ENCODE peak calls at places on chromosome 9, in six cellular contexts. O is GM13977, G is uterus, E is tibial artery, T is astrocyte of the spinal cord, B is neural progenitor cell. F is an unnamed sample.

GRCh38 chr9:134585746-134586706 is 55.6 kb upstream of the COL5A1 start:
- DNase-seq in T (peak), G (peak), O (no peak), B (no peak), E (no peak), F (peak)

GRCh38 chr9:114911167-114911821 is 19.1 kb downstream of the TNFSF8 start:
- DNase-seq in T (peak), B (peak), G (no peak), O (no peak), E (no peak), F (no peak)

GRCh38 chr9:135992486-135993408 is 31.6 kb upstream of the UBAC1 start:
- DNase-seq in G (peak), E (peak), O (peak), T (peak), B (peak), F (peak)

GRCh38 chr9:130498298-130498917 is 53.6 kb downstream of the ASS1 start:
- DNase-seq in B (no peak), E (no peak), T (no peak), G (no peak), O (no peak), F (no peak)

GRCh38 chr9:81861644-81862043 is 66.6 kb upstream of the SPATA31D4 start:
- DNase-seq in T (peak), B (no peak), O (no peak), G (no peak), E (no peak), F (no peak)

GRCh38 chr9:92438900-92439526 is 14.7 kb upstream of the OMD start:
- DNase-seq in E (no peak), T (peak), B (no peak), G (no peak), O (no peak), F (no peak)

GRCh38 chr9:94928696-94929372 is 202.3 kb downstream of the AOPEP start:
- DNase-seq in E (no peak), T (peak), B (no peak), G (no peak), O (no peak), F (no peak)

GRCh38 chr9:18786936-18787658 is 245.9 kb downstream of the SAXO1 start:
- DNase-seq in B (no peak), O (no peak), T (peak), E (no peak), G (no peak), F (no peak)

GRCh38 chr9:91842358-91842757 is 107.7 kb downstream of the ROR2 start:
- DNase-seq in E (no peak), B (no peak), T (no peak), G (no peak), O (no peak), F (no peak)

GRCh38 chr9:78032599-78033457 is 1.2 kb upstream of the GNAQ start:
- DNase-seq in T (peak), G (no peak), O (no peak), E (no peak), B (no peak), F (no peak)

GRCh38 chr9:77040340-77040739 is 20.9 kb downstream of the FOXB2 start:
- DNase-seq in T (no peak), E (no peak), G (no peak), O (no peak), B (no peak), F (no peak)

GRCh38 chr9:120389867-120390266 is 190.1 kb downstream of the CDK5RAP2 start:
- DNase-seq in B (no peak), E (no peak), T (no peak), G (no peak), O (no peak), F (no peak)

GRCh38 chr9:72772641-72773040 is 180.2 kb downstream of the ALDH1A1 start:
- DNase-seq in T (peak), B (no peak), G (no peak), O (no peak), E (no peak), F (no peak)

GRCh38 chr9:96875460-96876142 is 21.3 kb upstream of the ZNF782 start:
- DNase-seq in O (peak), G (no peak), E (no peak), T (peak), B (peak), F (peak)

GRCh38 chr9:109520475-109521132 is 22.5 kb upstream of the PTPN3 start:
- DNase-seq in G (peak), E (peak), T (peak), B (peak), O (peak), F (peak)

GRCh38 chr9:130905902-130906726 is 9.5 kb upstream of the QRFP start:
- DNase-seq in E (no peak), B (no peak), G (no peak), O (no peak), T (no peak), F (no peak)

GRCh38 chr9:22105005-22105722 is 96.1 kb upstream of the CDKN2B start:
- DNase-seq in G (no peak), E (no peak), O (peak), T (no peak), B (no peak), F (no peak)

GRCh38 chr9:99173570-99174504 is 47.9 kb downstream of the ALG2 start:
- DNase-seq in B (peak), E (no peak), T (no peak), G (no peak), O (no peak), F (no peak)

GRCh38 chr9:93894691-93895079 is 60.5 kb downstream of the BARX1 start:
- DNase-seq in E (no peak), G (no peak), O (peak), T (no peak), B (no peak), F (peak)

GRCh38 chr9:32378496-32378895 is 5.9 kb upstream of the ACO1 start:
- DNase-seq in O (peak), B (peak), G (no peak), E (no peak), T (peak), F (no peak)

GRCh38 chr9:32376295-32376694 is 8.1 kb upstream of the ACO1 start:
- DNase-seq in G (no peak), E (no peak), B (no peak), T (no peak), O (no peak), F (no peak)

GRCh38 chr9:32382582-32383320 is 1.7 kb upstream of the ACO1 start:
- DNase-seq in E (no peak), B (no peak), G (no peak), T (no peak), O (no peak), F (no peak)

GRCh38 chr9:32380944-32381343 is 3.5 kb upstream of the ACO1 start:
- DNase-seq in O (no peak), B (no peak), G (no peak), T (no peak), E (no peak), F (no peak)

DNA sequence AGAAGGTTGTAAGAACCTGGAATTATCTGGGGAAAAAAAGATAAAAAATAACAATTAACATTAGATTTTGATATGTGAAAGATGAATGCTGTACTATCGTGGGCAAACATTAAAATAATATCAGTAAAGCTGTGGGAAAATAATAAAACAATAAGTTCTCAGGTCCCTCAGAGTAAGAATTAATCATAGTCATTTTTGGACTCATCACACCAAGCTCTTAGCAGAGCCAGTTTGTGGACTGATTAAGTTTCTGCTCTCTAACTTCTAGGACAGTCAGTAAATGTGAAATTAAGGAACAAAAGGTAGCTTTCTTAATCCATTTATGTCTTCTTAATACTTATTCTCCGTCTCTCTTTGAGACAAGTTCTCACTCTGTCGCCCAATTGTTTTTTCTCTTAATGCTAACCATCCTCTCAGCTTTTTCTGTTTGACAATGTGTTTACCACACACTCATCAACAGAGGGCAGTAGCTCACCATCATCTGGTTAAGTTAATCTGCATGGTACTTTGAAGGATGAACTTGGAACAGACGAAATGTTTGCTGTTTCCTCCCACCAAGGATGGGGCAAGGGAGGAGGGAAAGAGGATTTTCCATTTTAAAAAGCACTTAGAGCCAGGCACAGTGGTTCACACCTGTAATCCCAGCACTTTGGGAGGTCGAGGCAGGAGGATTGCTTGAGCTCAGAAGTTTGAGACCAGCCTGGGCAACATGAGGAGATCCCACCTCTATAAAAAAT is 5.3 kb upstream of the ACO1 start:
- DNase-seq in O (peak), E (no peak), B (peak), T (peak), G (no peak), F (no peak)
- TF ChIP-seq CTCF in O (peak), E (peak), B (peak), T (peak), G (peak), F (peak)

GRCh38 chr9:87080512-87081225 is 133.4 kb upstream of the GAS1 start:
- DNase-seq in E (no peak), G (no peak), B (no peak), T (peak), O (no peak), F (no peak)
- TF ChIP-seq CTCF in E (no peak), G (no peak), B (peak), T (no peak), O (no peak), F (peak)

DNA sequence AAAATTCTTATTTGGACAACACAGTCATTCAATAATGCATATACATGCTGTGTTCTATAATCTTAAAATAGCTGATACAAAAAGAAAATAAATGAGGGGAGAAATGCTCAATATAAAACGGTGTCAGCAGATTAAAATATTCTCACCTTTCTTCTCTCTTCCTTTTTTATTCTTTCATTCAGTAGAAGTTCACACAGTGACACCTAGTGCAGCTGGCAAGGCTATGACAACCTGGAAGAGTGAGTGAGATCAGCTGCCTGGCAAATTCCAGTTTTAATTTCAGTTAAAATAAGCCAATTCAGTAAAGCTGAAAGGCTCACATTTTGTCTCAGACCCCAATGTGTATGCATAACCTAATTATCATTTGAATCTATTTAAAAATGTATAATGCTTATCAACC is 150.3 kb downstream of the RASEF start:
- DNase-seq in O (no peak), E (no peak), T (no peak), G (no peak), B (no peak), F (no peak)
- TF ChIP-seq CTCF in O (no peak), E (no peak), T (peak), G (no peak), B (peak), F (no peak)

GRCh38 chr9:107141967-107142366 is 141.1 kb upstream of the RAD23B start:
- DNase-seq in O (no peak), G (no peak), E (no peak), T (peak), B (no peak), F (no peak)
- TF ChIP-seq CTCF in O (peak), G (no peak), E (no peak), T (peak), B (peak), F (no peak)

GRCh38 chr9:79233542-79233941 is 338.2 kb upstream of the TLE4 start:
- DNase-seq in O (peak), T (peak), B (peak), G (no peak), E (no peak), F (no peak)
- TF ChIP-seq CTCF in O (peak), T (peak), B (peak), G (no peak), E (no peak), F (peak)

GRCh38 chr9:6833518-6834192 is 75.9 kb downstream of the KDM4C start:
- DNase-seq in O (no peak), T (peak), E (no peak), B (no peak), G (no peak), F (no peak)

GRCh38 chr9:6827370-6827949 is 69.7 kb downstream of the KDM4C start:
- DNase-seq in T (peak), O (peak), G (no peak), B (peak), E (no peak), F (peak)

GRCh38 chr9:6834306-6834705 is 76.5 kb downstream of the KDM4C start:
- DNase-seq in E (no peak), B (no peak), G (no peak), T (no peak), O (no peak), F (no peak)

GRCh38 chr9:6829027-6829426 is 71.3 kb downstream of the KDM4C start:
- DNase-seq in T (no peak), E (no peak), G (no peak), B (peak), O (no peak), F (no peak)
- TF ChIP-seq CTCF in T (no peak), E (no peak), G (no peak), B (peak), O (no peak), F (no peak)

GRCh38 chr9:131942076-131942720 is 137.5 kb downstream of the MED27 start:
- DNase-seq in E (no peak), B (no peak), T (no peak), G (no peak), O (no peak), F (no peak)
- TF ChIP-seq CTCF in E (no peak), B (no peak), T (no peak), G (no peak), O (no peak), F (no peak)

DNA sequence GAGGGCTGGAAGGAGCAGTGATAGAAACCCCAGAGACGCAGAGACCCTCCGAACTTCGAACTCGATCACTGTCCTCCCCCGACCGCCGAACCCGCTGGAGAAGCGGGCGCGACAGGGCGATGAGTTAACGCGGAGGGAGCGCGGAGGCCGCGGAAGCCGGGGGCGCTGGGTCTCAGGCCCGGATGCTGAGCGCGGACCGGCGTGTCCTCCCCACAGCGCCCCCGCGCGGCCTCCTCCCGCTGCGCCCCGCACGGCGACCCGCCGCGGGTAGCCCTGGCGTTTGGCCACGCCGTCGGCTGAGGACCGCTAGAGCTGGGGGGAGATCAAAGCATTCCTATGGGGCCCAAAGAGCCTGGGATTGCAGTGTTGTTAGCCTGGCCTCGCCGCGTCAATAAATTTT is 7.7 kb upstream of the DMRT2 start:
- DNase-seq in E (no peak), G (no peak), B (no peak), O (peak), T (no peak), F (peak)
- TF ChIP-seq CTCF in E (no peak), G (no peak), B (no peak), O (peak), T (no peak), F (peak)

DNA sequence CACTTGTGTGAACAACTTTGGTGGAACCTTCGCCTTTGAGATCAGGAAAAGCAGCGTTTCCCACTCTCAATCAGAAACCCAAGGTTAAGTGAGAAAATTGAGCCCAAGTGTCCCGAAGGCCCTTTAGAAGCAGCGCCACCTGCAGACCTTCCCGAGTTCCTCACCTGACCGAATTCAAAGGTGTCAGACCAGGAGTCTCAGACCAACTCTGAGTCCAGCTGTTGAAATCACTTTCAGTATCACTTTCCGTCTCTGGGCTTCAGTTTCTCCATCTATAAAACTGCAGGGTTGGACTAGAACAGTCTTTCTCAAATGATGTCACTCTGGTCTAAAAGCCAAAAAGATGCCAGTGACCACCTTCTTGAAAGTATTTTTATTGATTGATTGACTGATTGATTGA is 31.7 kb upstream of the GRHPR start:
- DNase-seq in T (no peak), B (peak), E (no peak), O (peak), G (no peak), F (no peak)
- TF ChIP-seq CTCF in T (peak), B (peak), E (no peak), O (peak), G (no peak), F (peak)

DNA sequence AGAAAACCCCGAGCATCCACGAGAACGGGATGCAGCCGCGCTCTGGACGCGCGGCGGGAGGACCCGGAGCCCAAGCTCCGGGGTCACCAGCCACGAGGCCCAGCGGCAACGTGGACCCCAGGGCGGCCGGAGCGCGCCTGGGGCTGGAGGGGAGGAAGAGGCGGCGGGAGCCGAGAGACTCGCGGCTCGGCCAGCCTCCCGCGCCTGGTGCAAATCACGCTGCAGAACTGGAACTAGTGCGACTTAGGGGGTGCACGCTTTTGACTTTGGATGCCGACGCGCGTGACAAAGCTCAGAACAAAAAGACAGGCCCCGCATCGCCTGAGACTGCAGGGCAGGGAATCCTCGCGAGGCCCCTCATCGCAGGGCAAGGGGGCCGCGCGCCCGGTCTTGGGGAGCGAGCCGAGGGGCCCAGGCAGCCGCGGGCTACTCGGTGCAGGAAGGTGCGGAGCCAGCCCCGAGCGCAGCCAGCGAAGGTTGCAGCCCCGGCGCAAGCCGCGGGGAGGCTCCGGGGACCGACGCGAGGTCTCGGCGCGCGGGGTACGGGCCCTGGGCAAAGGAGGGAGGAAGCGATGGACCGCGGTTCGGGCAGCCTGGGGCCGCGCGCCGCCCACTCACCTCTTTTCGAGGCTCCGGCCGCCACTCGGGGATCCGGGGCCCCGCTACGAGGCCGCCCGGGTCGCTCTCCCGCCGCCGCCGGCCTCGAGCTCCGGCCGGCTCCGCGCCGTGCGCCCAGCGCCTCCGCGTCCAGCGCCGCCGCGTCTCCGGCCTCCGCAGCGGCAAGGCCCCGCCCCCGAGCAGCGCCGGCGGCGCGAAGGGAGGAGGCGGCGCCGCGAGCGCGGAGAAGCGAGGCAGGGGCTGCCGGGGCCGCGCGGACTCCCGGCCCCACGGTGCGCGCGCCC is at the start of gene GOLM1:
- DNase-seq in G (peak), O (peak), T (peak), B (peak), E (peak), F (peak)
- TF ChIP-seq CTCF in G (peak), O (peak), T (peak), B (peak), E (peak), F (peak)